ENCODE peak calls at places on chromosomes 6 and 20, in four cellular contexts. X is fibroblast of the aortic adventitia, W is GM23248, V is upper lobe of right lung. H is an unnamed sample.

GRCh38 chr6:80969439-80969838 is 783.0 kb downstream of the TENT5A start:
- DNase-seq in X (no peak), W (peak), V (no peak), H (no peak)

GRCh38 chr6:90028995-90029635 is 134.8 kb downstream of the GJA10 start:
- DNase-seq in X (no peak), W (no peak), V (no peak), H (no peak)

GRCh38 chr6:163765326-163765725 is 350.8 kb downstream of the QKI start:
- DNase-seq in X (no peak), W (no peak), V (no peak), H (no peak)

GRCh38 chr6:130152908-130153510 is 69.7 kb downstream of the SAMD3 start:
- DNase-seq in X (no peak), W (no peak), V (no peak), H (no peak)

GRCh38 chr6:19399406-19399805 is 437.8 kb upstream of the ID4 start:
- DNase-seq in X (peak), W (peak), V (no peak), H (peak)

GRCh38 chr6:32167154-32167760 is 2.9 kb downstream of the EGFL8 start:
- DNase-seq in X (no peak), W (no peak), V (no peak), H (no peak)

GRCh38 chr20:19758888-19759331 is 852 bp downstream of the RIN2 start:
- DNase-seq in X (peak), W (peak), V (peak), H (no peak)

GRCh38 chr20:35020108-35021031 is 64.7 kb downstream of the MYH7B start:
- DNase-seq in X (no peak), W (no peak), V (no peak), H (no peak)

GRCh38 chr6:139895205-139895793 is 520.9 kb upstream of the CITED2 start:
- DNase-seq in X (peak), W (no peak), V (no peak), H (no peak)

GRCh38 chr20:62970307-62971210 is 18.1 kb downstream of the SLC17A9 start:
- DNase-seq in X (no peak), W (peak), V (no peak), H (no peak)

GRCh38 chr6:114258376-114258775 is 84.4 kb downstream of the HS3ST5 start:
- DNase-seq in X (no peak), W (no peak), V (no peak), H (no peak)

GRCh38 chr20:52438326-52438963 is 246.9 kb upstream of the ZFP64 start:
- DNase-seq in X (no peak), W (no peak), V (no peak), H (no peak)

GRCh38 chr6:46850781-46851180 is 57.6 kb downstream of the MEP1A start:
- DNase-seq in X (no peak), W (no peak), V (no peak), H (peak)

GRCh38 chr6:118319890-118320289 is 228.2 kb upstream of the PLN start:
- DNase-seq in X (no peak), W (no peak), V (no peak), H (no peak)

GRCh38 chr20:33771938-33772337 is 39.2 kb upstream of the CHMP4B start:
- DNase-seq in X (no peak), W (no peak), V (no peak), H (no peak)

GRCh38 chr6:130365166-130366010 is 429 bp upstream of the TMEM200A start:
- DNase-seq in X (peak), W (peak), V (peak), H (peak)

GRCh38 chr20:51022803-51023616 is at the start of gene KCNG1:
- DNase-seq in X (peak), W (peak), V (peak), H (no peak)

GRCh38 chr6:6920114-6920983 is 187.4 kb upstream of the RREB1 start:
- DNase-seq in X (no peak), W (no peak), V (no peak), H (no peak)

GRCh38 chr20:63895202-63895885 is 418 bp downstream of the DNAJC5 start:
- DNase-seq in X (no peak), W (no peak), V (no peak), H (no peak)

GRCh38 chr6:161682982-161683381 is 409.1 kb upstream of the AGPAT4 start:
- DNase-seq in X (no peak), W (no peak), V (no peak), H (no peak)

GRCh38 chr6:43274916-43275597 is 23.0 kb upstream of the SLC22A7 start:
- DNase-seq in X (no peak), W (peak), V (peak), H (no peak)

GRCh38 chr6:16136536-16137450 is 7.9 kb downstream of the MYLIP start:
- DNase-seq in X (peak), W (peak), V (no peak), H (peak)

GRCh38 chr20:49694450-49695071 is 19.1 kb downstream of the B4GALT5 start:
- DNase-seq in X (no peak), W (no peak), V (no peak), H (no peak)

GRCh38 chr6:41191569-41191968 is 9.4 kb downstream of the TREML2 start:
- DNase-seq in X (peak), W (peak), V (peak), H (no peak)

GRCh38 chr6:5083813-5084191 is 1.3 kb upstream of the PPP1R3G start:
- DNase-seq in X (no peak), W (no peak), V (no peak), H (no peak)
- H3K4me3 ChIP-seq in X (no peak), W (no peak), V (peak), H (no peak)

GRCh38 chr20:46893877-46894578 is 615 bp upstream of the EYA2 start:
- DNase-seq in X (no peak), W (no peak), V (no peak), H (no peak)

GRCh38 chr20:46893051-46893450 is 1.6 kb upstream of the EYA2 start:
- DNase-seq in X (no peak), W (no peak), V (no peak), H (no peak)

GRCh38 chr20:46895906-46896242 is 1.2 kb downstream of the EYA2 start:
- DNase-seq in X (no peak), W (no peak), V (no peak), H (no peak)

GRCh38 chr20:46894971-46895905 is 595 bp downstream of the EYA2 start:
- DNase-seq in X (peak), W (peak), V (no peak), H (no peak)

GRCh38 chr20:46894579-46894958 is at the start of gene EYA2:
- DNase-seq in X (no peak), W (peak), V (no peak), H (no peak)
- H3K4me3 ChIP-seq in X (peak), W (peak), V (peak), H (peak)

DNA sequence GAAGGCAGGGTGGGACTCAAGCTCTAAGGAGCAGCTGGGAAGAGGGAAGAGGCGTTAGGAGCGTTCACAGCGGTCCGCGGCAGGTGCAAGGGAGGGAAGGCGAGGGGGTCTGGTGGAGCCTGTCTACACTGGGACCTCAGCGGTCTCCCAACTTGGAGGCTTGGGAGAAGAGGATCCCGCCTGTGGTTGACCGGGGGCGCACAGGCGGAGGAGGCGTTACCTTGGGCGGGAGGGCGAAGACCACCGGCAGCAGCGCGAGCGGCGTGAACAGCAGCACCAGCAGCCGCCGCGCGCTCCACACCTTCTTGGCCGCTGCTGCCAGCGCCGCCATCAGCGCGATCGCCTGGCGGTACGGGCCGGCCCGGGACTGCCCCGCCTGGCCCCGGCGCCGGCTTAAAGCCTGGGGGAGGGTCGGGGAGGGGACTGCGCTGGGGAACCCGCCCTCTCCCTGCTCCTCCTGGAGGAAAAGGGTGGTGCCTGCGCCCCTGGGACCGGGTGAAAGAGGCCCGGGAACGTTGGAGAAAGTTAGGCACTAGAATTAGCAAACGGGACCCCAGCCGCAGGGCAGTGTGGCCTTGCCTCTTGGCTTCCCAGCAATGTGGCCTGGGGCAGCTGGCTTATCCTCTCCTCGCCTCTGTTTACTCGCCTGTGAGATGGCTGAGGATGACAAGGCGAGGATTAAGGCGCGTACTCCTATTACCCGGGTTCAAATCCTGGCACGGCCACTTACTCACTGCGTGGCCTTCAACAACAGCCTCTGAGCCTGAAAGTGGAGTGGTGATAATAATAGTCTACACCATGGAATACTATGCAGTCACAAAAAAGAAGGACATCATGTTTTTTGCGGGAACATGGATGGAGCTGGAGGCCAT is at the start of gene SLC13A3:
- DNase-seq in X (no peak), W (peak), V (no peak), H (no peak)
- H3K4me3 ChIP-seq in X (no peak), W (peak), V (no peak), H (no peak)

DNA sequence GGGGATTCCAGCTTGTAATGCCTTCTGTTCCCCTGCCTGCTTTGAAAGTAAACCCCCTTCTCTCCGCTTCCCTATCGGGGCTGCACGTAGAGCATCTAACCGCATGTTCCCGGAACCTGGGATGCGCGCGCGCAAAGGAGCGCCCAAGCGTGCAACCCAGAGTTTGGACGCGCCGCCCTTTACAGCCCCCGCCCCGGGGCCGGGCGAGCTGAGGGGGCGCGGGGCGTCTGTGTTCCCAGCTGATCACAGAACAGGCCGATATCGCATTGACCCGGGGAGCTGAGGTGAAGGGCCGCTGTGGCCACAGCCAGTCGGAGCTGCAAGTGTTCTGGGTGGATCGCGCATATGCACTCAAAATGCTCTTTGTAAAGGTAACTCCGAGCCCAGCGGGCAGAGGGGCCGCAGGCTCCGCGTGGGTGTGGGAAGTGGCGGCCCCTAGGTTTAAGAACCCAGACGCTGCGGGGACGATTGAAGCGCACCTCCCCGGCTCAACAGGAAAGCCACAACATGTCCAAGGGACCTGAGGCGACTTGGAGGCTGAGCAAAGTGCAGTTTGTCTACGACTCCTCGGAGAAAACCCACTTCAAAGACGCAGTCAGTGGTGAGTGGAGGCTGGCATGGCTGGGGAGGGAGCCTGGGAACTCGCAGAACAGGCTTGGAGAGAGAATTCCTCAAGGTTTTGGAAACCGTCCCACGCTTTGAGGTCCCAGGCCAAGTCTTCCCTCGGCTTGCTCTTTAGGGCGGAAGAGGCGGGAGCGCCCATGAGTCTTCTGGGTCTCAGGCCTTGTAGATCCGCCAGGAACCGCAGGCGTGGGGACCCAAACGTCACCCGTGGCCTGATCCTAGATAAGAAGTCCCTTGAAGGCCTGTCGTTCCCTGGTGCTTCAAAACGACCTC is 1.6 kb downstream of the LAMP5 start:
- DNase-seq in X (peak), W (no peak), V (no peak), H (peak)
- H3K4me3 ChIP-seq in X (no peak), W (no peak), V (peak), H (peak)

GRCh38 chr6:138085839-138086222 is 21.4 kb downstream of the PERP start:
- DNase-seq in X (no peak), W (no peak), V (no peak), H (no peak)

GRCh38 chr6:138089325-138089724 is 17.9 kb downstream of the PERP start:
- DNase-seq in X (no peak), W (no peak), V (no peak), H (no peak)

GRCh38 chr6:138088307-138088744 is 18.9 kb downstream of the PERP start:
- DNase-seq in X (peak), W (peak), V (no peak), H (peak)

GRCh38 chr6:138086573-138087196 is 20.5 kb downstream of the PERP start:
- DNase-seq in X (no peak), W (no peak), V (no peak), H (peak)

GRCh38 chr6:138087549-138087948 is 19.7 kb downstream of the PERP start:
- DNase-seq in X (no peak), W (peak), V (no peak), H (no peak)
- H3K4me3 ChIP-seq in X (no peak), W (no peak), V (no peak), H (no peak)

GRCh38 chr6:166487148-166487547 is 99.3 kb downstream of the RAMACL start:
- DNase-seq in X (no peak), W (no peak), V (no peak), H (no peak)
- H3K4me3 ChIP-seq in X (no peak), W (no peak), V (no peak), H (no peak)

DNA sequence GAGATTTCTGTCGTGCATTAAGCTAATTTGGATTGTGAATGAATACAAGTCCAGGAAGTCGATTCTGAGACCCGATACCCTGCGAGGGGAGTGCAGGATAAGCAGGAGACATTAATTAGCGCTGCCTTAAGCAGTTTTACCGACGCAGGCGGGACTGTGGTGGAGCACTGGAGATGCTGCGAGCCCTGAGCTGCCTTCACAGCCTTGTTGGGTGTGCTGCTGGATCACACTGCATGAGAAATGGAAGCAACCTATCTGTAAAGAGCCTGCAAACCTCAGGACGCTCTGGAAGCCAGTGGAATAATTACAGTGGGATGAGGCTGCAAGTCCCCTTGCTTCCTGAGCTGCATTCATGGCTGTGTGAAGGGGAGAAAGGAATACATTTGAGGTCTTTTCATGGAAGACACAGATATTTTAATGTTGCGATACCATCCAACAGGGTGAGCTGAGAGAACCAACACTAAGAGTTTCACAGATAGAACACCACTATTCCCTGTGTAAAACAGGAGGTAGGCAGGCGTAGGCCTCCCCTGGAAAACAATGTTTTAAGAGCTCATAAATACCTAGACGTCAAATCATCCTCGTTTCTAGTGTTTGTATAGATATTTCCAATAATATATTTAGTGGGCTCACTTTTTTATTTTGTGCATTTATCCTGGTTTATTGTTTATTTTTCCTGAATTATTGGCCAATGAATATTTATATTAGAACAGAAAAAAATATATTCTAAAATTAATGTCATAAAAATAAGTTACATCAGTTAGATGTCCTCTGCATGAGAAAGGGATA is 380.8 kb downstream of the C6orf118 start:
- DNase-seq in X (no peak), W (peak), V (no peak), H (no peak)
- H3K4me3 ChIP-seq in X (no peak), W (peak), V (no peak), H (no peak)